ENCODE peak calls at places on chromosome 19, in six cellular contexts. One of them, this sample, is unnamed.

GRCh38 chr19:14450168-14450874 is 17.2 kb downstream of the PKN1 start:
- DNase-seq in heart left ventricle: no peak
- DNase-seq in fibroblast of lung: no peak
- DNase-seq in mucosa of descending colon: peak
- DNase-seq in fibroblast of mammary gland: peak
- DNase-seq in GM10248: peak
- DNase-seq in this sample: no peak

GRCh38 chr19:37905936-37906867 is at the start of gene WDR87:
- DNase-seq in fibroblast of lung: peak
- DNase-seq in fibroblast of mammary gland: no peak
- DNase-seq in GM10248: peak
- DNase-seq in mucosa of descending colon: peak
- DNase-seq in heart left ventricle: peak
- DNase-seq in this sample: no peak

GRCh38 chr19:35545855-35546381 is 492 bp downstream of the TMEM147 start:
- DNase-seq in GM10248: peak
- DNase-seq in mucosa of descending colon: peak
- DNase-seq in heart left ventricle: peak
- DNase-seq in fibroblast of lung: peak
- DNase-seq in fibroblast of mammary gland: no peak
- DNase-seq in this sample: peak

GRCh38 chr19:44879309-44880065 is 11.6 kb upstream of the TOMM40 start:
- DNase-seq in heart left ventricle: no peak
- DNase-seq in fibroblast of lung: no peak
- DNase-seq in mucosa of descending colon: no peak
- DNase-seq in GM10248: no peak
- DNase-seq in fibroblast of mammary gland: no peak
- DNase-seq in this sample: no peak

GRCh38 chr19:15340086-15340485 is 7.7 kb upstream of the BRD4 start:
- DNase-seq in GM10248: no peak
- DNase-seq in mucosa of descending colon: no peak
- DNase-seq in heart left ventricle: no peak
- DNase-seq in fibroblast of mammary gland: no peak
- DNase-seq in fibroblast of lung: no peak
- DNase-seq in this sample: no peak

GRCh38 chr19:16070366-16070990 is 5.8 kb upstream of the TPM4 start:
- DNase-seq in fibroblast of lung: no peak
- DNase-seq in GM10248: peak
- DNase-seq in heart left ventricle: peak
- DNase-seq in mucosa of descending colon: peak
- DNase-seq in fibroblast of mammary gland: no peak
- DNase-seq in this sample: no peak

GRCh38 chr19:17202249-17202648 is 12.9 kb upstream of the USE1 start:
- DNase-seq in fibroblast of lung: no peak
- DNase-seq in heart left ventricle: no peak
- DNase-seq in fibroblast of mammary gland: peak
- DNase-seq in mucosa of descending colon: no peak
- DNase-seq in GM10248: no peak
- DNase-seq in this sample: no peak

GRCh38 chr19:6060600-6061391 is 49.5 kb downstream of the RFX2 start:
- DNase-seq in heart left ventricle: no peak
- DNase-seq in GM10248: no peak
- DNase-seq in fibroblast of lung: peak
- DNase-seq in fibroblast of mammary gland: peak
- DNase-seq in mucosa of descending colon: no peak
- DNase-seq in this sample: peak

GRCh38 chr19:5147074-5147970 is 178.4 kb downstream of the KDM4B start:
- DNase-seq in heart left ventricle: no peak
- DNase-seq in GM10248: no peak
- DNase-seq in fibroblast of lung: no peak
- DNase-seq in fibroblast of mammary gland: no peak
- DNase-seq in mucosa of descending colon: no peak
- DNase-seq in this sample: no peak

GRCh38 chr19:38686530-38686888 is 39.1 kb downstream of the ACTN4 start:
- DNase-seq in heart left ventricle: no peak
- DNase-seq in GM10248: peak
- DNase-seq in fibroblast of lung: no peak
- DNase-seq in fibroblast of mammary gland: no peak
- DNase-seq in mucosa of descending colon: no peak
- DNase-seq in this sample: no peak

GRCh38 chr19:46728208-46728607 is 11.3 kb upstream of the PRKD2 start:
- DNase-seq in fibroblast of lung: no peak
- DNase-seq in fibroblast of mammary gland: no peak
- DNase-seq in heart left ventricle: peak
- DNase-seq in GM10248: no peak
- DNase-seq in mucosa of descending colon: no peak
- DNase-seq in this sample: no peak

GRCh38 chr19:2926341-2927031 is 18.3 kb downstream of the ZNF77 start:
- DNase-seq in fibroblast of mammary gland: no peak
- DNase-seq in fibroblast of lung: no peak
- DNase-seq in heart left ventricle: no peak
- DNase-seq in GM10248: no peak
- DNase-seq in mucosa of descending colon: no peak
- DNase-seq in this sample: no peak

GRCh38 chr19:8367327-8368001 is 3.5 kb downstream of the ANGPTL4 start:
- DNase-seq in fibroblast of mammary gland: peak
- DNase-seq in fibroblast of lung: peak
- DNase-seq in heart left ventricle: peak
- DNase-seq in GM10248: peak
- DNase-seq in mucosa of descending colon: peak
- DNase-seq in this sample: peak

GRCh38 chr19:23698711-23699520 is 11.9 kb upstream of the ZNF675 start:
- DNase-seq in fibroblast of mammary gland: no peak
- DNase-seq in fibroblast of lung: no peak
- DNase-seq in mucosa of descending colon: no peak
- DNase-seq in heart left ventricle: no peak
- DNase-seq in GM10248: no peak
- DNase-seq in this sample: no peak

GRCh38 chr19:52099497-52100138 is 4.1 kb upstream of the ZNF841 start:
- DNase-seq in GM10248: no peak
- DNase-seq in mucosa of descending colon: no peak
- DNase-seq in fibroblast of mammary gland: peak
- DNase-seq in fibroblast of lung: no peak
- DNase-seq in heart left ventricle: no peak
- DNase-seq in this sample: no peak

GRCh38 chr19:18046066-18046718 is 38.2 kb downstream of the ARRDC2 start:
- DNase-seq in fibroblast of mammary gland: peak
- DNase-seq in mucosa of descending colon: no peak
- DNase-seq in fibroblast of lung: peak
- DNase-seq in GM10248: no peak
- DNase-seq in heart left ventricle: no peak
- DNase-seq in this sample: peak

GRCh38 chr19:49981603-49982593 is 20.9 kb upstream of the SIGLEC11 start:
- DNase-seq in fibroblast of mammary gland: no peak
- DNase-seq in heart left ventricle: no peak
- DNase-seq in GM10248: no peak
- DNase-seq in mucosa of descending colon: no peak
- DNase-seq in fibroblast of lung: no peak
- DNase-seq in this sample: no peak

GRCh38 chr19:9538183-9539058 is at the start of gene ZNF426:
- DNase-seq in fibroblast of mammary gland: peak
- DNase-seq in fibroblast of lung: peak
- DNase-seq in mucosa of descending colon: peak
- DNase-seq in heart left ventricle: peak
- DNase-seq in GM10248: peak
- DNase-seq in this sample: peak

GRCh38 chr19:49567722-49568454 is 12.5 kb downstream of the NOSIP start:
- DNase-seq in fibroblast of lung: no peak
- DNase-seq in heart left ventricle: no peak
- DNase-seq in mucosa of descending colon: peak
- DNase-seq in GM10248: no peak
- DNase-seq in fibroblast of mammary gland: peak
- DNase-seq in this sample: no peak

DNA sequence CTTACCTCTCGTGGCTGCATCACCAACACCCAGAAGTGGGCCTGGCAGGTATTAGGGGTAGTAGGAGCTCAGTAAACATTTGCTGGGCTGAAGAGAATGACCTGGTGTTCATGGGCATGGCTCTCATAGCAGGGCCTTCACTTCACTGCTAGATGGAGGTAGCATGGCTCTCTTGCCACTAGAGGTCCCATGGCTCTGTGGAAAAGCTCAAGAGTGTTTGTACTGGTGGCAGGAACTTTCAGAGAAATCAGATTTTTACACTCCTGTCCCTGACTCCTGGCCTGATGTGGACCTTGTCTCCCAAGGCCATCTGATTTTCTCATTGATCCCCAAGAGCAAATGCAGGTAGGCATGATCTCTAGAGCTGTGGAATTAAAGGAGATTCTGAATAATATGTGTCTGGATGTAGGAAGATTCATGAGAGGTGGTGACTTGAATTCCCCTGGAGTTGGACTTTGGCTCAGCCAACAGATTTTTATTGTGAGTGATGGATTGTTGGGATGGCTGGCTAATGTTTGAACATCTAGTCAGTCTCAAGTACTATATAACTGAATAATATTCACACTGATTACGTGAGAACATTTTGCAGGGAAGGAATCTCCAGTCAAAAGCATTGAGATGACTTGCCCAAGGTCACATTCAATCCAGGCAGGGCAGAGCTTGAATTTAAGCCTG is 5.8 kb downstream of the ZNF574 start:
- DNase-seq in GM10248: peak
- DNase-seq in heart left ventricle: no peak
- DNase-seq in mucosa of descending colon: no peak
- DNase-seq in fibroblast of lung: peak
- DNase-seq in fibroblast of mammary gland: peak
- DNase-seq in this sample: no peak
- TF ChIP-seq CTCF in GM10248: peak
- TF ChIP-seq CTCF in heart left ventricle: peak
- TF ChIP-seq CTCF in mucosa of descending colon: no peak
- TF ChIP-seq CTCF in fibroblast of lung: peak
- TF ChIP-seq CTCF in fibroblast of mammary gland: peak
- TF ChIP-seq CTCF in this sample: no peak

GRCh38 chr19:29527500-29528328 is 1.9 kb downstream of the VSTM2B start:
- DNase-seq in GM10248: no peak
- DNase-seq in heart left ventricle: no peak
- DNase-seq in fibroblast of lung: no peak
- DNase-seq in fibroblast of mammary gland: no peak
- DNase-seq in mucosa of descending colon: no peak
- DNase-seq in this sample: no peak
- TF ChIP-seq CTCF in GM10248: no peak
- TF ChIP-seq CTCF in heart left ventricle: no peak
- TF ChIP-seq CTCF in fibroblast of lung: no peak
- TF ChIP-seq CTCF in fibroblast of mammary gland: no peak
- TF ChIP-seq CTCF in mucosa of descending colon: no peak
- TF ChIP-seq CTCF in this sample: no peak

GRCh38 chr19:48295458-48295857 is 25.6 kb downstream of the ZNF114 start:
- DNase-seq in mucosa of descending colon: no peak
- DNase-seq in fibroblast of mammary gland: no peak
- DNase-seq in fibroblast of lung: no peak
- DNase-seq in heart left ventricle: no peak
- DNase-seq in GM10248: no peak
- DNase-seq in this sample: no peak

GRCh38 chr19:48290923-48291700 is 21.2 kb downstream of the ZNF114 start:
- DNase-seq in heart left ventricle: peak
- DNase-seq in fibroblast of mammary gland: peak
- DNase-seq in GM10248: peak
- DNase-seq in mucosa of descending colon: peak
- DNase-seq in fibroblast of lung: peak
- DNase-seq in this sample: peak

GRCh38 chr19:48292798-48293197 is 22.9 kb downstream of the ZNF114 start:
- DNase-seq in fibroblast of lung: peak
- DNase-seq in fibroblast of mammary gland: peak
- DNase-seq in mucosa of descending colon: no peak
- DNase-seq in heart left ventricle: no peak
- DNase-seq in GM10248: no peak
- DNase-seq in this sample: peak

GRCh38 chr19:48287748-48288147 is 17.9 kb downstream of the ZNF114 start:
- DNase-seq in mucosa of descending colon: no peak
- DNase-seq in heart left ventricle: no peak
- DNase-seq in GM10248: no peak
- DNase-seq in fibroblast of lung: no peak
- DNase-seq in fibroblast of mammary gland: no peak
- DNase-seq in this sample: no peak

DNA sequence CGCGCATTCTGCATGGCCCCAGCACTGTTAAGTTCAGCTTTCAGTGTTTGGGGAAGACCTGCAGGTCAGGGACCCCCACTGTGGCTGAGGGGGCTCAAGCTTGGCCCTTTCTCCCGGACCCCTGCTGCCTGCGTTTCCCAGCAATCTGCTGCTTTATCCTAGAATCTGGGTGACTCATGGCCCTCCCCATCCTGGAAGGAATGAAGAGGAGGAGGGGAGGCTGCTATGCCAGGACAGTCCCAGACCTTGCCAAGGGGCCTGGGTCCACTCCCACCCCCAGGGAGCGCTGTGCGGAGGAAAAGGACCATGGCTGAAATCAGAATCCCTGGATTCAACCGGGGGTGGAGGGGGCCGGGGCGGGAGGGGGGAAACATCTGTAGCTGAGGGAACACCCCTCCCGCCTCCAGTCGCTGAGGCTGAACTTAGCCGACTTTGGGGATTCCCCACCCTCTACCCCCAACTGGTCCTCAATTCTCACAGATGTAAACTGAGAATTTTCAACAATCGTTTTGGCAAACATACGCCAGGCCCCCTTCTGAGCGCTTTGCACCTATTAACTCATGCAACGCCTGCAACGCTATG is 20.6 kb downstream of the ZNF114 start:
- DNase-seq in heart left ventricle: no peak
- DNase-seq in GM10248: no peak
- DNase-seq in fibroblast of mammary gland: peak
- DNase-seq in fibroblast of lung: peak
- DNase-seq in mucosa of descending colon: no peak
- DNase-seq in this sample: no peak
- TF ChIP-seq CTCF in heart left ventricle: no peak
- TF ChIP-seq CTCF in GM10248: no peak
- TF ChIP-seq CTCF in fibroblast of mammary gland: no peak
- TF ChIP-seq CTCF in fibroblast of lung: peak
- TF ChIP-seq CTCF in mucosa of descending colon: no peak
- TF ChIP-seq CTCF in this sample: no peak

DNA sequence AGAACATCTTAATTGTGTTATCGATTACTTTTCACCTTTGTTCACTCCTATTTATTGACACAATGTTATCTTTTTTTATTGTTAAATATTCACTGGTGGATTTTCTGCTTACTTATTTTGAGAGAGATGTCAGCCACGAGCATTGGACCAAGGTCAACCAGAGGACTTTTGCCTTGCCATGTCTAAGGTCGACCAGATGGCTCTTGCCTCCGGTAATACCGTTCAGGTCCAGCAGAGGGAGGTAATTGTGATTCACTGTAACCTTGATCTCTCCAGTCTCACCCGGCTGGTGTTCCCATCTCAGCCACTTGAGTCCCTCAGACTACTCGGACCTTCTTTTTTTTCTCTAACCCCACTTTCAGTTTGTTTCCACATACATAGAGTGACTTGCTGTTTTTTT is 1438.1 kb downstream of the UQCRFS1 start:
- DNase-seq in GM10248: no peak
- DNase-seq in heart left ventricle: no peak
- DNase-seq in mucosa of descending colon: no peak
- DNase-seq in fibroblast of lung: no peak
- DNase-seq in fibroblast of mammary gland: peak
- DNase-seq in this sample: no peak
- TF ChIP-seq CTCF in GM10248: no peak
- TF ChIP-seq CTCF in heart left ventricle: no peak
- TF ChIP-seq CTCF in mucosa of descending colon: no peak
- TF ChIP-seq CTCF in fibroblast of lung: peak
- TF ChIP-seq CTCF in fibroblast of mammary gland: peak
- TF ChIP-seq CTCF in this sample: no peak

DNA sequence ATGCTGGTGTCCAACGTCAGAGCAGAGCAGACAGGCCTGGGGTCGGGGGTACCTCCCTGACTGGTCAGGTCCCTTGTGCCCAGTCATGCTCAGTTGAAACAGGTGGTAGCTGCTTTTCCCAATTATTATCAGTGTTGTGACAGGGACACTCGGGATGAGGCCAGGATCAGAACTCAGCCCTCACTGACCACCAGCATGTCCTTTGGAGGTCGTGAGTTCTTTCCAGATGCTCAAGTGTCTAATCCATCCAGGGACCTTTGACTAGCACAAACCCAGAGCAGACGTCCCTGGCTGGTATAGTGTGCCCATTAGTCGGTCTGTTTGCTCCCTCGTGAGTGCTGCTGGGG is 22.4 kb downstream of the MAU2 start:
- DNase-seq in fibroblast of mammary gland: no peak
- DNase-seq in fibroblast of lung: no peak
- DNase-seq in GM10248: no peak
- DNase-seq in heart left ventricle: no peak
- DNase-seq in mucosa of descending colon: no peak
- DNase-seq in this sample: no peak
- TF ChIP-seq CTCF in fibroblast of mammary gland: no peak
- TF ChIP-seq CTCF in fibroblast of lung: no peak
- TF ChIP-seq CTCF in GM10248: no peak
- TF ChIP-seq CTCF in heart left ventricle: no peak
- TF ChIP-seq CTCF in mucosa of descending colon: no peak
- TF ChIP-seq CTCF in this sample: no peak